ENCODE peak calls at places on chromosomes 12 and 14, in six cellular contexts. P is testis, E is A549, J is HepG2, Y is right lobe of liver, D is tibial nerve. G is an unnamed sample. For H3K4me1, the result is how much of the 10 kb centered on the place peaks cover.

GRCh38 chr12:56299308-56299852 is 750 bp downstream of the CS start:
- DNase-seq in P (no peak), E (peak), J (no peak), Y (no peak), D (no peak), G (no peak)

GRCh38 chr12:85156569-85156968 is 120.4 kb downstream of the LRRIQ1 start:
- DNase-seq in P (no peak), E (peak), J (no peak), Y (no peak), D (no peak), G (no peak)

GRCh38 chr12:22667122-22667521 is 42.2 kb downstream of the ETNK1 start:
- DNase-seq in P (no peak), E (no peak), J (no peak), Y (no peak), D (no peak), G (no peak)

GRCh38 chr12:42696424-42697149 is 107.0 kb upstream of the PRICKLE1 start:
- DNase-seq in P (peak), E (no peak), J (no peak), Y (no peak), D (peak), G (peak)

GRCh38 chr14:28902930-28903329 is 136.3 kb downstream of the FOXG1 start:
- DNase-seq in P (no peak), E (no peak), J (no peak), Y (no peak), D (no peak), G (no peak)

GRCh38 chr12:131010376-131011131 is 56.8 kb downstream of the ADGRD1 start:
- DNase-seq in P (no peak), E (no peak), J (no peak), Y (no peak), D (no peak), G (no peak)

GRCh38 chr12:54751493-54751892 is 102.8 kb upstream of the MUCL1 start:
- DNase-seq in P (no peak), E (no peak), J (no peak), Y (no peak), D (no peak), G (no peak)

GRCh38 chr12:122437656-122438121 is 15.2 kb upstream of the CLIP1 start:
- DNase-seq in P (peak), E (no peak), J (no peak), Y (no peak), D (no peak), G (peak)

GRCh38 chr12:21941522-21942376 is 523 bp upstream of the ABCC9 start:
- DNase-seq in P (peak), E (no peak), J (no peak), Y (peak), D (peak), G (peak)

GRCh38 chr12:127178039-127178438 is 1088.9 kb upstream of the TMEM132C start:
- DNase-seq in P (no peak), E (no peak), J (no peak), Y (no peak), D (no peak), G (no peak)

GRCh38 chr12:67634167-67634793 is 14.3 kb upstream of the DYRK2 start:
- DNase-seq in P (no peak), E (no peak), J (no peak), Y (no peak), D (no peak), G (no peak)

GRCh38 chr14:34548472-34548981 is 9.0 kb upstream of the EAPP start:
- DNase-seq in P (peak), E (no peak), J (no peak), Y (no peak), D (no peak), G (no peak)
- TF ChIP-seq POLR2A in P (no peak), E (no peak), J (no peak), Y (no peak), D (no peak), G (no peak)

DNA sequence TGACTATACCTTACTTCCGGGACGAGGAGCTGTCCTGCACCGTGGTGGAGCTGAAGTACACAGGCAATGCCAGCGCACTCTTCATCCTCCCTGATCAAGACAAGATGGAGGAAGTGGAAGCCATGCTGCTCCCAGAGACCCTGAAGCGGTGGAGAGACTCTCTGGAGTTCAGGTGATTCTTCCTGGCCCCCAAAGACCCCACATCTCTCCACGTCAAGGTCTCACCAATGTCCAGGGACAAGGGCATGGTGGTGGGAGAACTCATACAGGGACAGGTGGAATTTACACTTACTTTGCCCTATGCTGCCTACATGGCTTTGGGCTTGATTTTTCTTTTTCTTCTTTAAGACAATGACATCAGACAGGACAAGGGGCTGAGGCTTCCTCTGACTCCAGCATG is 7.1 kb downstream of the SERPINA3 start:
- DNase-seq in P (no peak), E (no peak), J (no peak), Y (no peak), D (no peak), G (no peak)
- H3K4me1 ChIP-seq in P (under half), E (under half), J (half or more), Y (under half), D (under half), G (under half)

GRCh38 chr14:54566410-54567223 is at the start of gene SAMD4A:
- DNase-seq in P (peak), E (peak), J (peak), Y (peak), D (peak), G (peak)
- TF ChIP-seq POLR2A in P (no peak), E (peak), J (no peak), Y (peak), D (peak), G (peak)

GRCh38 chr12:46436741-46437140 is 64.2 kb upstream of the SLC38A2 start:
- DNase-seq in P (no peak), E (no peak), J (no peak), Y (no peak), D (no peak), G (no peak)

GRCh38 chr12:46438256-46438655 is 65.7 kb upstream of the SLC38A2 start:
- DNase-seq in P (no peak), E (no peak), J (no peak), Y (no peak), D (no peak), G (no peak)

GRCh38 chr12:46437411-46437810 is 64.8 kb upstream of the SLC38A2 start:
- DNase-seq in P (no peak), E (no peak), J (no peak), Y (no peak), D (no peak), G (no peak)

GRCh38 chr12:46439793-46440511 is 67.4 kb upstream of the SLC38A2 start:
- DNase-seq in P (no peak), E (peak), J (no peak), Y (no peak), D (no peak), G (no peak)

DNA sequence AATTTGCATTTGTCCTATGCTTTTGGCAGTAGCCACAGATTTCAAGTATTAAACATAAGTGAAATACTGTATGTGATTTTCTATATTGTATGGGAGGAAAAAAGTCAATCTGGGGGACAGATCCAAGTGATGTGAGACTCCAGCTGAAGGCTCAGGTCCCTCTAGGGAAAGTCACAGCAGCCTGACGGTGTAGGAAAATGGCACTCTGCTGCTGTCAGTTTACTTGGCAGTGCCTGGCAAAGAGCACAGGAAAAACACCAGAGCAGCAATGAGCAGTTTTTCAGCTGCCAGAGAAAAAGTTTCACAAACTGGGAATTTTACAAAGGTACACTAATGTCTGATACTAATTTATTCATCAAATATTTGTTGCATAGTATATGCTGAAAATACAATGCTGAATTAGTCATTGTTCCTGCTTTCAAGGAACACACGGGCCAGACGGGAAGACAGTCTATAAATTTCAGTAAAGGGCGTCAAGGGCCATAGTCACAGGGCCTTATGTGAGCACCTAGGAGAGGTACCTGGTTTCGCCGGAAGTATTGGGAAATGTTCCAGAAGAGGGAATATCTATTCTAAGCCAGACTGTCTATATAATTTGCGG is 66.2 kb upstream of the SLC38A2 start:
- DNase-seq in P (no peak), E (no peak), J (no peak), Y (no peak), D (no peak), G (no peak)
- H3K4me1 ChIP-seq in P (under half), E (under half), J (under half), Y (under half), D (under half), G (under half)

DNA sequence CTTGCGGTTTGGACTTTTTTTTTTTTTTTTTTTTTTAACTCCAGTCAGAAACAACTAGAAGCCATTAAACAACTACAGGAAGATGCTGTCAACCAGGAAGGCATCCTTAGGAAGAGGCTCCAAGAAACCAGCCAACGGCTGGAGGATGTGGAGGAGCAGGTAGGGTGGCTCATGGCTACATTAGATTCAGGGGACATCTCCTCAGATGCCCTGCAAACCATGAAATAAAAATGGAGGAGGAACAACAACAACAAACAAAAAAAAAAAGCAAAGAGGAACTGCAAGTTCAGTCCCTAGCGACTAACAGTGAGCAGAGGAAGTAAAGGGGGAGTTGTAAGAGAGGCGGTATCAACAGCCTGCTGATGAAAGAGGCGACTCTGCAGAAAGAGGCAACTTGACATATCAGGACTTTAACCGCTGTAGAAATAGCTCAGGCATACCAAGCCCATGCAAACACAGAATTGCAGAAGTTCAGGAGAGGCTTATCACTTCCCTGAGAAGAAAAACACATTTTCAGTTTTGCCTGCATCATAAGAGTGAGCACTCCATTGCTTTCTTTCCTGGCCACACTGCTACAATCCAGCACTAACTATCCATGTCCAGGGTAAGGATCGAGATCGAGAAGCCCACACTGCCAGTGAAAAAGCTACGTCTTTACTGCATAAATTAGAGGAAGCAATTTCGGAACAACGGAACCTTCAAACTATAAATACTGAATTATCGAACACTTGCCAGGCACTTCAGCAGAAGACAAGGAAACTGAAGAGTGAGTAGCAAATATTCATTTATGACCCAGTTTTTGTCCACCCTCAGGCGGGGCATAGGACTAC is 103.5 kb upstream of the BCAT1 start:
- DNase-seq in P (no peak), E (no peak), J (peak), Y (no peak), D (no peak), G (peak)
- TF ChIP-seq POLR2A in P (no peak), E (no peak), J (no peak), Y (peak), D (no peak), G (no peak)